ENCODE peak calls at places on chromosomes 4 and X, in nine cellular contexts. M is cardiac muscle cell, D is cardiac fibroblast, C is astrocyte, Q is right lobe of liver, L is GM06990, T is left lung, R is fibroblast of lung, F is lower lobe of right lung. J is an unnamed sample.

GRCh38 chrX:13463608-13464007 is 105.8 kb upstream of the EGFL6 start:
- DNase-seq in M (peak; percentile 85), D (peak; percentile 85), C (peak; percentile 93), Q (no peak), L (peak; percentile 8), T (no peak), R (peak; percentile 93), F (no peak), J (no peak)

GRCh38 chr4:157217708-157218107 is 2.8 kb upstream of the GRIA2 start:
- DNase-seq in M (peak; percentile 46), D (peak; percentile 42), C (peak; percentile 2), Q (no peak), L (no peak), T (no peak), R (peak; percentile 42), F (no peak), J (no peak)

GRCh38 chr4:19278665-19279064 is 973.0 kb upstream of the SLIT2 start:
- DNase-seq in M (no peak), D (no peak), C (no peak), Q (no peak), L (no peak), T (no peak), R (no peak), F (no peak), J (no peak)

GRCh38 chrX:96721398-96721797 is 36.8 kb downstream of the DIAPH2 start:
- DNase-seq in M (no peak), D (no peak), C (no peak), Q (no peak), L (peak; percentile 25), T (no peak), R (peak; percentile 40), F (no peak), J (no peak)

GRCh38 chrX:42615161-42615563 is 162.8 kb downstream of the PPP1R2C start:
- DNase-seq in M (peak; percentile 0), D (no peak), C (no peak), Q (peak; percentile 20), L (no peak), T (no peak), R (no peak), F (no peak), J (no peak)

GRCh38 chr4:54992266-54992665 is 133.1 kb downstream of the KDR start:
- DNase-seq in M (no peak), D (no peak), C (peak; percentile 12), Q (no peak), L (no peak), T (no peak), R (no peak), F (no peak), J (no peak)

GRCh38 chrX:140090800-140091275 is 125.5 kb upstream of the CXorf66 start:
- DNase-seq in M (no peak), D (no peak), C (no peak), Q (no peak), L (no peak), T (no peak), R (no peak), F (no peak), J (no peak)

GRCh38 chr4:175419120-175419774 is 392.8 kb downstream of the GPM6A start:
- DNase-seq in M (peak; percentile 89), D (peak; percentile 85), C (peak; percentile 98), Q (no peak), L (no peak), T (no peak), R (peak; percentile 96), F (no peak), J (no peak)

GRCh38 chr4:137961051-137961438 is 281.1 kb downstream of the SLC7A11 start:
- DNase-seq in M (peak; percentile 80), D (peak; percentile 91), C (no peak), Q (no peak), L (no peak), T (peak; percentile 35), R (peak; percentile 85), F (no peak), J (no peak)

GRCh38 chr4:40723728-40724127 is 26.0 kb upstream of the NSUN7 start:
- DNase-seq in M (no peak), D (no peak), C (no peak), Q (no peak), L (no peak), T (no peak), R (no peak), F (no peak), J (no peak)

GRCh38 chrX:17414839-17415238 is 39.8 kb downstream of the NHS start:
- DNase-seq in M (no peak), D (no peak), C (no peak), Q (peak; percentile 19), L (no peak), T (no peak), R (no peak), F (no peak), J (no peak)

GRCh38 chr4:17708992-17709759 is 72.2 kb downstream of the FAM184B start:
- DNase-seq in M (no peak), D (no peak), C (no peak), Q (no peak), L (no peak), T (no peak), R (no peak), F (no peak), J (no peak)

GRCh38 chr4:15354358-15354757 is 73.5 kb upstream of the C1QTNF7 start:
- DNase-seq in M (no peak), D (no peak), C (no peak), Q (no peak), L (no peak), T (no peak), R (no peak), F (no peak), J (no peak)

GRCh38 chr4:55947912-55948725 is 626 bp upstream of the CEP135 start:
- DNase-seq in M (peak; percentile 94), D (peak; percentile 96), C (peak; percentile 94), Q (no peak), L (peak; percentile 43), T (no peak), R (peak; percentile 95), F (no peak), J (peak; percentile 58)

GRCh38 chr4:147839651-147840050 is 107.8 kb downstream of the ARHGAP10 start:
- DNase-seq in M (no peak), D (no peak), C (no peak), Q (no peak), L (no peak), T (no peak), R (no peak), F (no peak), J (no peak)

GRCh38 chr4:185689407-185689806 is 122.6 kb downstream of the SORBS2 start:
- DNase-seq in M (no peak), D (no peak), C (no peak), Q (no peak), L (no peak), T (no peak), R (no peak), F (no peak), J (no peak)

GRCh38 chr4:116885579-116885978 is 199.8 kb downstream of the TRAM1L1 start:
- DNase-seq in M (no peak), D (no peak), C (no peak), Q (no peak), L (no peak), T (no peak), R (no peak), F (no peak), J (no peak)
- TF ChIP-seq CTCF in M (no peak), D (no peak), C (no peak), Q (no peak), L (no peak), T (no peak), R (no peak), F (no peak), J (no peak)

DNA sequence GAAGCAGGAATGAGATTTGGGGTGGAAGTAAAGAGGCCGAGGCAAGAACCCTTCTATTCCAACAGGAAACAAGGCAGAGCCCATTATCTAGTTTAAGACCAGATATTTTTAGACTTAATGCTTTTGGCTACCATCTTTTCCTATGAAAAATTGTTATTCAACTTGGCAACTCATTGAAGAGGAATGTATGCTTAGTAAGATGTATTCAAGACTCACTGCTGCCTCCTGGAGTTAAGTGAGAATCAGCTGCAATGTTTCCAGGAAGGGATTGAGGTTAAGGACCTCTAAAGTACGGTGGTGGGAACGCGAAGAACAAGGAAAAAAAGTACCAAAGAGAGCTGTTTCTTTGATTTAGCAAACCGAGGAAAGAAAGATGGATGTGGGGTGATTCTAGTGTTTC is 89.1 kb downstream of the RAPGEF2 start:
- DNase-seq in M (peak; percentile 59), D (peak; percentile 58), C (peak; percentile 83), Q (no peak), L (no peak), T (no peak), R (peak; percentile 72), F (no peak), J (no peak)
- TF ChIP-seq CTCF in M (peak; percentile 45), D (peak; percentile 65), C (peak; percentile 65), Q (peak; percentile 24), L (peak; percentile 30), T (peak; percentile 20), R (peak; percentile 50), F (peak; percentile 28), J (peak; percentile 44)

GRCh38 chrX:19990519-19991349 is at the start of gene BCLAF3:
- DNase-seq in M (peak; percentile 91), D (peak; percentile 89), C (peak; percentile 55), Q (peak; percentile 92), L (peak; percentile 90), T (peak; percentile 89), R (peak; percentile 83), F (peak; percentile 91), J (peak; percentile 84)

GRCh38 chrX:19990225-19990518 is 689 bp downstream of the BCLAF3 start:
- DNase-seq in M (no peak), D (no peak), C (no peak), Q (no peak), L (no peak), T (no peak), R (no peak), F (no peak), J (no peak)

GRCh38 chrX:19987856-19988255 is 3.0 kb downstream of the BCLAF3 start:
- DNase-seq in M (no peak), D (no peak), C (no peak), Q (no peak), L (no peak), T (no peak), R (no peak), F (no peak), J (no peak)

GRCh38 chrX:19986531-19986930 is 4.3 kb downstream of the BCLAF3 start:
- DNase-seq in M (no peak), D (no peak), C (no peak), Q (no peak), L (no peak), T (no peak), R (no peak), F (no peak), J (no peak)

DNA sequence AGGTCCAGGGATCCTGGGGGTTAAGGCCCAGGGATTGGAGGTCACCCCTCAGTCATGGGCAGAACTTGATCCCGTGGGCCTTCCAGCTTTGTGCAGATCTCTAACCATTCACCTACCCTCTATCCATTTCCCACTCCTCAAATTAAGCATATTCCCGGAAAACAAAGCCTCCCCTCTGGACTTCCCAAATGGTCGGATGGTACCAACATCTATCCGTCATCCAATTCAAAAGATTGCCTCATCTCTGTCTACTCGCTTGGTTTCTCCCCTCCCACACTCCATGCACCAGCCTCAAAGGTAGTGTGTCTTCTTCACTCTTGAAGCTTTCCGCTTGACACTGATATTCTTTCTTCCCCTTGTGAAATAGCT is 473 bp upstream of the BCLAF3 start:
- DNase-seq in M (no peak), D (no peak), C (no peak), Q (no peak), L (no peak), T (no peak), R (no peak), F (no peak), J (no peak)
- TF ChIP-seq CTCF in M (no peak), D (no peak), C (no peak), Q (no peak), L (no peak), T (no peak), R (no peak), F (peak; percentile 4), J (peak; percentile 18)

GRCh38 chr4:31674313-31674947 is 954.3 kb downstream of the PCDH7 start:
- DNase-seq in M (peak; percentile 35), D (peak; percentile 45), C (no peak), Q (no peak), L (no peak), T (no peak), R (peak; percentile 31), F (no peak), J (no peak)
- TF ChIP-seq CTCF in M (peak; percentile 56), D (peak; percentile 44), C (peak; percentile 39), Q (peak; percentile 37), L (peak; percentile 10), T (peak; percentile 49), R (peak; percentile 5), F (peak; percentile 33), J (peak; percentile 14)